ENCODE peak calls at places on chromosome 4, in five cellular contexts. I, M, B, O and E are unnamed samples. For H3K9me3, the result is how much of the 10 kb centered on the place peaks cover.

GRCh38 chr4:44186096-44186849 is 262.3 kb downstream of the KCTD8 start:
- DNase-seq in O (no peak), I (no peak), B (no peak), M (no peak), E (no peak)

GRCh38 chr4:159341486-159341885 is 238.6 kb downstream of the RAPGEF2 start:
- DNase-seq in B (no peak), I (no peak), O (peak), M (no peak), E (no peak)

GRCh38 chr4:55931833-55932232 is 16.9 kb upstream of the CEP135 start:
- DNase-seq in M (no peak), O (peak), I (no peak), B (no peak), E (no peak)

GRCh38 chr4:92305878-92306520 is 2.2 kb downstream of the GRID2 start:
- DNase-seq in M (no peak), I (no peak), B (no peak), O (no peak), E (no peak)

GRCh38 chr4:157300678-157301077 is 80.2 kb downstream of the GRIA2 start:
- DNase-seq in M (no peak), B (no peak), O (no peak), I (no peak), E (no peak)

GRCh38 chr4:26284536-26284935 is 36.3 kb upstream of the RBPJ start:
- DNase-seq in B (no peak), I (no peak), O (no peak), M (no peak), E (no peak)

GRCh38 chr4:182879913-182880312 is 37.3 kb downstream of the DCTD start:
- DNase-seq in O (no peak), M (no peak), B (no peak), I (no peak), E (no peak)

GRCh38 chr4:168208957-168209614 is 109.5 kb downstream of the DDX60 start:
- DNase-seq in O (no peak), B (no peak), M (no peak), I (no peak), E (no peak)

GRCh38 chr4:2433609-2434350 is 15.0 kb downstream of the CFAP99 start:
- DNase-seq in M (no peak), I (no peak), B (peak), O (no peak), E (no peak)

GRCh38 chr4:74408639-74409038 is 36.3 kb upstream of the AREG start:
- DNase-seq in B (no peak), M (no peak), O (peak), I (no peak), E (no peak)

GRCh38 chr4:144599621-144600020 is 46.3 kb upstream of the HHIP start:
- DNase-seq in B (no peak), O (peak), M (no peak), I (no peak), E (no peak)

GRCh38 chr4:114026447-114026846 is 47.0 kb upstream of the ARSJ start:
- DNase-seq in M (no peak), O (no peak), I (no peak), B (no peak), E (no peak)

GRCh38 chr4:109816082-109816442 is 500 bp downstream of the GAR1 start:
- DNase-seq in B (no peak), M (no peak), I (no peak), O (no peak), E (peak)

GRCh38 chr4:8038702-8039251 is 99.1 kb upstream of the AFAP1 start:
- DNase-seq in O (no peak), B (no peak), M (no peak), I (no peak), E (no peak)

GRCh38 chr4:147846318-147847135 is 114.6 kb downstream of the ARHGAP10 start:
- DNase-seq in B (no peak), O (no peak), M (no peak), I (no peak), E (no peak)

GRCh38 chr4:151781026-151781425 is 20.2 kb upstream of the GATB start:
- DNase-seq in B (no peak), O (no peak), I (no peak), M (peak), E (no peak)

GRCh38 chr4:15742637-15743036 is 35.5 kb upstream of the CD38 start:
- DNase-seq in M (no peak), I (no peak), O (no peak), B (no peak), E (no peak)

GRCh38 chr4:150619032-150619431 is 37.1 kb downstream of the MAB21L2 start:
- DNase-seq in M (no peak), B (no peak), O (peak), I (no peak), E (no peak)

GRCh38 chr4:87758278-87758677 is 41.1 kb upstream of the IBSP start:
- DNase-seq in M (no peak), B (no peak), O (no peak), I (no peak), E (no peak)

GRCh38 chr4:104906274-104906673 is 240.4 kb upstream of the TET2 start:
- DNase-seq in M (no peak), O (no peak), I (no peak), B (no peak), E (no peak)

GRCh38 chr4:47184071-47184470 is 152.7 kb downstream of the GABRB1 start:
- DNase-seq in M (no peak), I (no peak), O (no peak), B (no peak), E (no peak)

GRCh38 chr4:162061214-162061613 is 102.6 kb downstream of the FSTL5 start:
- DNase-seq in B (no peak), I (no peak), O (no peak), M (no peak), E (no peak)

GRCh38 chr4:94802091-94802490 is 44.3 kb downstream of the BMPR1B start:
- DNase-seq in M (peak), B (no peak), I (no peak), O (no peak), E (no peak)

GRCh38 chr4:47623916-47624554 is 139.0 kb downstream of the ATP10D start:
- DNase-seq in I (no peak), B (no peak), M (no peak), O (peak), E (no peak)

GRCh38 chr4:141652161-141652778 is 15.9 kb downstream of the IL15 start:
- DNase-seq in M (no peak), B (no peak), I (no peak), O (peak), E (no peak)

GRCh38 chr4:25861951-25862410 is 807 bp downstream of the SEL1L3 start:
- DNase-seq in M (no peak), B (peak), O (peak), I (peak), E (no peak)

GRCh38 chr4:7779194-7779768 is 160.4 kb downstream of the AFAP1 start:
- DNase-seq in B (no peak), O (peak), I (no peak), M (no peak), E (no peak)

GRCh38 chr4:19508442-19508841 is 743.3 kb upstream of the SLIT2 start:
- DNase-seq in B (no peak), M (no peak), O (no peak), I (no peak), E (no peak)

GRCh38 chr4:43089730-43090129 is 197.2 kb downstream of the GRXCR1 start:
- DNase-seq in O (peak), M (no peak), B (no peak), I (no peak), E (no peak)

GRCh38 chr4:24527371-24527770 is 57.0 kb downstream of the DHX15 start:
- DNase-seq in B (no peak), O (peak), M (no peak), I (no peak), E (no peak)

GRCh38 chr4:152398060-152398459 is 137.8 kb downstream of the FBXW7 start:
- DNase-seq in O (peak), B (no peak), I (no peak), M (no peak), E (no peak)

GRCh38 chr4:3708103-3708510 is 58.1 kb upstream of the ADRA2C start:
- DNase-seq in I (peak), O (no peak), M (peak), B (no peak), E (no peak)

GRCh38 chr4:71195932-71196331 is 142.9 kb upstream of the SLC4A4 start:
- DNase-seq in B (no peak), O (peak), M (no peak), I (no peak), E (no peak)

GRCh38 chr4:78650106-78651021 is 98.8 kb downstream of the ANXA3 start:
- DNase-seq in B (peak), O (peak), I (no peak), M (no peak), E (no peak)

GRCh38 chr4:108903464-108904221 is 140.8 kb upstream of the ETNPPL start:
- DNase-seq in I (no peak), B (no peak), O (no peak), M (no peak), E (no peak)

GRCh38 chr4:35818520-35818919 is 425.8 kb downstream of the ARAP2 start:
- DNase-seq in M (no peak), I (no peak), O (no peak), B (no peak), E (no peak)

GRCh38 chr4:84994280-84994679 is 27.8 kb upstream of the WDFY3 start:
- DNase-seq in B (no peak), I (no peak), O (no peak), M (no peak), E (no peak)

GRCh38 chr4:13478707-13479106 is 5.4 kb downstream of the RAB28 start:
- DNase-seq in M (no peak), O (no peak), I (no peak), B (no peak), E (no peak)

GRCh38 chr4:61763682-61764081 is 563.6 kb downstream of the ADGRL3 start:
- DNase-seq in I (no peak), M (no peak), B (no peak), O (no peak), E (no peak)

GRCh38 chr4:61760820-61761219 is 560.7 kb downstream of the ADGRL3 start:
- DNase-seq in O (no peak), M (no peak), I (no peak), B (no peak), E (no peak)

DNA sequence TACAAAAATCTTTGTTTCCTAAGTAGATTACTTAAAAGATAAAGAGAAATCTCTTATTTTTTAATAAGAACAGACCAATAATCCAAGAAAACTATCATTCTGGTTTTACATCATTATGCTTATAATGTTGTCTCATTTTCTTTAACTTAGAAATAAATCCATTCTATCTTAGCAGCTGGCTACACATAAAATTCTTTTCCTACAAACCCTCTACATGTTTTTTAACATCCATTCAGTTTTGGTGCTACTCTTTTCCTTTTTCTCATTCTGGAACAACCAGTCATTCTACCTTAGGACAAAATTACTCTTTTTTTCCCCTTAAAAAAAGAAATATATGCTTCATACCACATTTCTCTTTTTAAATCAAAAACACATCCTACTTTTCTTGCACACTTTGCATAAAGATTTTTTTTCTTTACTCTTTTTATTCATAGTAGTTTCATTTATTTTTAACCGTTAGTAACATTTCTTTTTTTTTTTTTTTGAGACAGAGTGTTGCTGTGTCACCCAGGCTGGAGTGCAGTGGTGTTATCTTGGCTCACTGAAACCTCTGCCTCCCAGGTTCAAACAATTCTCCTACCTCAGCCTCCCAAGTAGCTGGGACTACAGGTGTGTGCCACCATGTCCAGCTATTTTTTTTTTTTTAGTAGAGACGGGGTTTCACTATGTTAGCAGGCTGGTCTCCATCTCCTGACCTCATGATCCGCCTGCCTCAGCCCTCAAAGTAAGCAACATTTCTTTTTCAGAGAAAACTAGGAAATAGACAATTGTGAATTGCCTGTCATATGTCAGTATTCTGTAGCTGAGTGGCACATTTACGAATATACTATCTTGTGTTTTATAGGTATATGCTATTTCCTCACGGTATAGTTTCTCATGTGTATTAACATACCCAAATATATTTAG is 562.8 kb downstream of the ADGRL3 start:
- DNase-seq in I (no peak), B (no peak), M (no peak), O (no peak), E (no peak)
- H3K9me3 ChIP-seq in I (under half), B (under half), M (under half), O (under half), E (under half)

GRCh38 chr4:6198768-6199343 is 1.5 kb downstream of the JAKMIP1 start:
- DNase-seq in B (no peak), M (no peak), O (no peak), I (no peak), E (no peak)
- TF ChIP-seq POLR2A in B (no peak), M (no peak), O (no peak), I (no peak), E (no peak)

GRCh38 chr4:179447308-179447707 is 2005.1 kb upstream of the AGA start:
- DNase-seq in I (no peak), O (peak), M (no peak), B (no peak), E (no peak)
- H3K9me3 ChIP-seq in I (under half), O (under half), M (under half), B (under half), E (under half)

DNA sequence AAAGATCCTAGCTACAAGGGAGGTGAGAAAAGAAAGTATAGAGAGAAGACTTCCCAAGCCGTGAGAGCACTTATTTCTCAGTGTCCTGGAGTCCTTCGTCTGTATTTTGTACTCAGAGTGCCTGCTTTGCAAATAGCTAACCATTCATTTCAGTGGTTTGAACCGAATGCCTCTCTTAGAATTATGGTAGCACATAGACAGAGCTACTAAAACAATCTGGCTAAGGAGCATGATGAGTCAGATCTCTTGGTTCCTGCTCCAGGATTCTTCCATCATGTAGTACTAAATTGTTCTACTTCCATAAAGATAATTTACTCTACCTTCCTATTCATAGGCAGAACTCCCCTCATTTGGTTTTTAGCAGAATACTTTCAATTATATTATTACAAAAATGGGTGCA is 946.6 kb downstream of the STIM2 start:
- DNase-seq in O (peak), M (no peak), B (no peak), I (no peak), E (no peak)
- TF ChIP-seq POLR2A in O (no peak), M (no peak), B (no peak), I (no peak), E (no peak)

DNA sequence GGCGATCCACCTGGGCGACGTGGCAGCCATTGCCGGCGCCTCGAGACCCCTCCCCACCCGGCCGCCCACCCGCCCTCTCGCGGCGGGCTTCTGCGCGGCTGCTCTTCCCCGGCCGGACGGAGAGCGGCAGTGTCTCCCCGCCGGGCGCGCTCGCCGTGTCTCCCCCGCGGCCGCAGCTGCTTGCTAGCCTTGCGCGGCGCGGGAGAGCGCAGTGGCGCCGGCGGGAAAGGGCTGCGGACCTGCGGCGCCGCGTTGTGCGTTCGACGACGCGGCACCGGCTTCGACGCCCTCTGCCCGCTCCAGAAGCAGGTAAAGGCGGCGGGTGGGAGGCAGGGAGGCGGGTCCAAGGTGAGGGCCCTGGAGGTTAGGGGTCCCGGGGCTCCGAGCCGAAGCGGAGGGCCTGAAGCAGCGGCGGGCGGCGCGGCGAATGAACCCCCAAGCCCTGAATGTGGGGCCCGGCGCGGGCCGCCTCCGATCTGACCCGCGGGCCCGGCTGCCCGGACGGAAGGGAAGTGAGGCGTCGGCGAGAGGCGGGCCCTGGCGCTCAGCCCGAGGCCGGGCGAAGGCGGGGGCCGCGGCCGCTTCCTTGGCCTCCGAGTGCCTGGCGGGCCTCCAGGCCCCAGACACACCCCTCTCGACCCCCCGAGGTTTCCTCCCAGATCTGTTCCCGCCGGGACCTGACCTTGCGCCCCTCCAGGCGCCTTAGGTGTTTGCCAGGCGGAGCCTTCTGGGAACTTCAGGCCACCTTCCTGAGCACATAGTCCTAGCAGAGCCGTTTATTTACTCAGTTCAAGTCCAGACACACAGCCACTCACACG is at the start of gene N4BP2:
- DNase-seq in M (peak), O (peak), I (peak), B (peak), E (peak)
- H3K9me3 ChIP-seq in M (under half), O (under half), I (under half), B (under half), E (under half)

GRCh38 chr4:5752803-5753184 is 41.8 kb downstream of the EVC start:
- DNase-seq in M (no peak), B (no peak), I (peak), O (no peak), E (no peak)

GRCh38 chr4:5755161-5755560 is 44.2 kb downstream of the EVC start:
- DNase-seq in I (no peak), M (no peak), B (no peak), O (no peak), E (no peak)

GRCh38 chr4:5754529-5754881 is 43.5 kb downstream of the EVC start:
- DNase-seq in I (no peak), O (no peak), M (no peak), B (no peak), E (no peak)

GRCh38 chr4:5753366-5753765 is 42.4 kb downstream of the EVC start:
- DNase-seq in O (no peak), I (no peak), B (no peak), M (no peak), E (no peak)

DNA sequence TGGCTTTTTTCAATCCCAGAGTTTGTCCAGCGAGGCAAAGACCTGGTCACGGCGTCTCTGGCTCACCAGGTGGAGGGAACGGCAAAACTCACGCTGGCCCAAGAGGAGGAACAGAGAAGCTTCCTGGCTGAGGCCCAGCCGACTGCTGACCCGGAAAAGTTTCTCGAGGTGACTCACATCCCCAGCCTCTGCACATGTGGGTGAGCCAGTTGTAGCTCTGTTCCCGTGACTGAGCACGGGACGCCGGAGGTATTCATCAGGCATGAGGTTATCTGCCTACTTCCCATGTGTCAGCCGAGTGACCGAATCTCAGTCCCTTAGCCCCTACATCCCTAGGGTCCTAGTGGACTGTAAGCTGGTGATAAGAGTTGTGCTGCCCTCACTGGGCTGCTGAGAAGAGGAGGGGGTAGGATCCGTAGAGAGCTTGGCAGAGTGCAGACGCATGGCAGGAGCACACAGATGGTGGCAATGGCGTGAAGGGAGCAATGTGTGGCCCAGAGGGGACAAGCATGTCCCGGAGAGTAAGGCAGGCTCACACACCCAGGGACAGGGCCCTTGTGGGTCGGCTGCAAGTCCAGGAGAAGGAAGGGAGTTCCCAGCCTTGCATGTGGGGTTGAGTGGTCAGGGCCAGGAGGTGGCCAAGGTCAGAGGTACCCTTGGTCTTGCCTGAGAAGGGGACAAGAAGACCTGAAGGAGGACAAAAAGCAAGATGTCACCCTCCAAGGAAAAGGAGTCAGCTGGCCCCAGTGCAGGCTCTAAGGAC is 42.9 kb downstream of the EVC start:
- DNase-seq in M (no peak), B (no peak), I (no peak), O (peak), E (no peak)
- TF ChIP-seq POLR2A in M (no peak), B (no peak), I (no peak), O (no peak), E (no peak)

DNA sequence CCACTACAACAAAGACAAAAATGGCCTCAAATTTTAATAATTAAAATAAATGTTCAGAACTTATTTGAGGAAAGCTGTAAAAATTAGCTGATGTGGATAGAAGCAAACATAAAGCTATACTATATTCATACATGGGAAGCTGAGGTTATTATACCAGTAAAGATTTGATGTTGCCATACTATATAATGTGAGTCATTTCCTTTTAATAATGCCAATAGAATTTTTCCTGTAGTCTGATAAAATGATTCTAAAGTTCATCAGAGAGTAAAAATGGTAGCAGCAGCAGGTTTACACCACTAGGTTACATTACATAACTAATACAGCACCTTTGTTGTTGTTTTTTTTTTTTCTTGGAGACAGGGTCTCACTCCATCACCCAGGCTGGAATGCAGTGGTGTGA is 45.5 kb upstream of the CYP2U1 start:
- DNase-seq in O (no peak), B (no peak), I (no peak), M (no peak), E (no peak)
- H3K9me3 ChIP-seq in O (under half), B (under half), I (under half), M (under half), E (under half)

GRCh38 chr4:48779998-48780866 is at the start of gene FRYL:
- DNase-seq in M (peak), I (peak), O (peak), B (peak), E (peak)
- TF ChIP-seq POLR2A in M (no peak), I (peak), O (peak), B (peak), E (no peak)